ENCODE peak calls at places on chromosomes 2 and 18, in ten cellular contexts. V is DND-41, K is WERI-Rb-1, F is stomach, L is gastrocnemius medialis, B is bronchial epithelial cell, O is MM.1S, T is small intestine, G is K562, N is mammary epithelial cell. X is an unnamed sample.

GRCh38 chr18:73384246-73384645 is 516.5 kb upstream of the NETO1 start:
- DNase-seq in B (no peak), G (no peak), O (no peak), N (no peak), T (no peak), F (no peak), L (no peak), K (no peak), V (no peak), X (no peak)

GRCh38 chr2:199019898-199020507 is 437.7 kb downstream of the SATB2 start:
- DNase-seq in O (peak; percentile 18), V (no peak), K (peak; percentile 56), L (no peak), G (no peak), T (peak; percentile 37), F (no peak), B (peak; percentile 6), N (peak; percentile 7), X (peak; percentile 32)

GRCh38 chr2:148515976-148516375 is 128.6 kb upstream of the EPC2 start:
- DNase-seq in N (no peak), L (no peak), K (no peak), O (peak; percentile 27), G (no peak), F (no peak), B (no peak), V (no peak), T (no peak), X (no peak)

GRCh38 chr18:6776193-6776592 is 46.7 kb downstream of the ARHGAP28 start:
- DNase-seq in T (no peak), L (no peak), G (no peak), V (no peak), F (no peak), B (no peak), O (no peak), N (no peak), K (no peak), X (peak; percentile 50)

GRCh38 chr2:165957030-165957675 is 3.6 kb upstream of the TTC21B start:
- DNase-seq in B (no peak), F (no peak), N (no peak), L (no peak), V (no peak), G (no peak), K (no peak), O (no peak), T (peak; percentile 23), X (no peak)

GRCh38 chr2:31446848-31447247 is 32.3 kb upstream of the XDH start:
- DNase-seq in V (no peak), G (no peak), B (no peak), K (no peak), O (no peak), F (no peak), N (no peak), T (no peak), L (no peak), X (peak; percentile 52)

GRCh38 chr2:219418570-219419189 is 503 bp downstream of the DES start:
- DNase-seq in B (no peak), V (no peak), F (no peak), T (no peak), K (no peak), L (no peak), N (no peak), G (no peak), O (no peak), X (no peak)

GRCh38 chr2:7691961-7692656 is 774.9 kb downstream of the RNF144A start:
- DNase-seq in G (no peak), N (peak; percentile 83), L (no peak), B (peak; percentile 50), T (no peak), F (no peak), K (no peak), O (no peak), V (peak; percentile 57), X (no peak)

GRCh38 chr2:39938035-39938835 is 159.2 kb upstream of the THUMPD2 start:
- DNase-seq in B (peak; percentile 43), V (peak; percentile 76), K (no peak), O (no peak), N (peak; percentile 78), F (no peak), T (no peak), L (no peak), G (no peak), X (no peak)

GRCh38 chr2:133817680-133818566 is 249.7 kb upstream of the NCKAP5 start:
- DNase-seq in K (no peak), V (no peak), F (no peak), L (no peak), O (no peak), B (peak; percentile 98), N (peak; percentile 91), G (no peak), T (no peak), X (peak; percentile 79)

DNA sequence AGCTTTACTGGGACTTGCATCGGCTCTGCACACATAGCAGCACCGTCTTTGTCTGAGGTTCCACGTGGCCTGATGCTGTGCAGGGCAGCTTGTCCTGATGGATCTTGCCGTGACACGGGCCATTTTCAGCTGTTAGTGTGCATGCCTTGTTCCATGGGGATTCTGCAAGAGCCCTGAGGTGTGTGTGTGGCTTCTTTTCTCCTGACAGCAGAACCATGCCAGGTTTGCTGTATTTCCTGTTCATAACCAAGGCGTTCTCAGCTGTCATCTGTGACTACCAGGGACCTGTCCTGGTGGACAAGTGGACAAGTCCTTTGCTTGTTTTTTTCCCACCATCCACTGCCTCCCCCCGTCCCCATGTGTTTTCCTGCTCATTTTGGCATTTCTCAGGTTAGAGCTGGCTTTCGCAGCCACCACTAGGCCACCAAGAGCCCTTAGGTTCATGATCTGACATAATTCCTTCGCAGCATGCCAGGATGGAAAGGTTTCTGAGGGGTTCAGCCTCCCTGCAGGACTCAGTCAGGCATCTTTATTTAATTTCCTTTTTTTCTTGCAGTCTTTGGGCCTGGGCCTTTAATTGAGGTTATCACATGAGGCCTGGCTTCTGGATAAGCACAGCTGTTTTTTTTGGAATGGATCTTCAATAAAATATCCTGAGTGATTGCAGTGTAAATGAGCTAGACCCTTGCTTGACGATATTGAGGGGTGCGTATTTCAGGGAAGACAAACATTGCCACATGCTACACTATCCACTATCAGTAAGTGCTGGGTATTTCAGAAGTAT is 139.4 kb downstream of the NCK2 start:
- DNase-seq in K (no peak), V (no peak), G (no peak), O (no peak), L (no peak), T (no peak), F (no peak), B (no peak), N (no peak), X (no peak)
- H3K36me3 ChIP-seq in K (peaks cover 6% of the 10 kb centered on the region), V (peaks cover 62% of the 10 kb centered on the region), G (peaks cover 5% of the 10 kb centered on the region), O (peaks cover 7% of the 10 kb centered on the region), L (no peaks in the 10 kb centered on the region), T (peaks cover 2% of the 10 kb centered on the region), F (peaks cover 19% of the 10 kb centered on the region), B (peaks cover 12% of the 10 kb centered on the region), N (peaks cover 2% of the 10 kb centered on the region), X (no peaks in the 10 kb centered on the region)

GRCh38 chr18:48841381-48842258 is 109.1 kb downstream of the SMAD7 start:
- DNase-seq in K (no peak), V (no peak), N (no peak), O (no peak), F (no peak), L (no peak), T (no peak), G (peak; percentile 60), B (no peak), X (peak; percentile 39)
- H3K4me3 ChIP-seq in K (no peak overlapping the region), V (no peak overlapping the region), N (no peak overlapping the region), O (no peak overlapping the region), F (no peak overlapping the region), L (no peak overlapping the region), T (no peak overlapping the region), G (no peak overlapping the region), B (no peak overlapping the region), X (no peak overlapping the region)

GRCh38 chr18:22962004-22962403 is 28.9 kb downstream of the RBBP8 start:
- DNase-seq in L (no peak), O (no peak), F (no peak), B (no peak), T (no peak), V (no peak), K (no peak), N (no peak), G (no peak), X (no peak)

GRCh38 chr18:22964722-22965121 is 31.6 kb downstream of the RBBP8 start:
- DNase-seq in F (no peak), T (no peak), B (no peak), G (no peak), V (no peak), N (no peak), K (no peak), O (no peak), L (no peak), X (no peak)

GRCh38 chr18:22961156-22961555 is 28.0 kb downstream of the RBBP8 start:
- DNase-seq in B (no peak), V (no peak), G (no peak), K (no peak), L (no peak), O (no peak), N (no peak), F (no peak), T (no peak), X (no peak)

DNA sequence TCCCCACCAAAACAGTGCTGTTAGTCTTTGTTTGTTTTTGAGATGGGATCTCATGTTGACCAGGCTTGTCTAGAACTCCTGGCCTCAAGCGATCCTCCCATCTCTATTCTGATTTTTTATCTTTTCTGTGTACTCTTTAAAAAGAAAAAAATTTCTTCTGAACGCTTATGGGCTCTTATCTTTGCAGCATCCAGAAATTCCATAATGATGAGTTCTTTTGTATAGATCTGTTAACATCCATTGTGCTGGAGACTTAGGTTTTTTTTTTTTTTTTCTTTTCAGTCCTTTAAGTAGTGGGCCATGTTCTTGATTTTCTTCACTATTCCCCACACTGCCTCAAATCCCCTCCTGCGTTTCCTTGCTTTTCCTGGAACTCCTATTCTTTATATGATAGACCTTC is 31.0 kb downstream of the RBBP8 start:
- DNase-seq in G (no peak), T (no peak), O (no peak), K (no peak), F (no peak), V (no peak), N (no peak), L (no peak), B (no peak), X (no peak)
- H3K36me3 ChIP-seq in G (peaks cover 52% of the 10 kb centered on the region), T (peaks cover 2% of the 10 kb centered on the region), O (peaks cover 6% of the 10 kb centered on the region), K (peaks cover 28% of the 10 kb centered on the region), F (peaks cover 8% of the 10 kb centered on the region), V (peaks cover 70% of the 10 kb centered on the region), N (peaks cover 19% of the 10 kb centered on the region), L (no peaks in the 10 kb centered on the region), B (peaks cover 9% of the 10 kb centered on the region), X (peaks cover 3% of the 10 kb centered on the region)

DNA sequence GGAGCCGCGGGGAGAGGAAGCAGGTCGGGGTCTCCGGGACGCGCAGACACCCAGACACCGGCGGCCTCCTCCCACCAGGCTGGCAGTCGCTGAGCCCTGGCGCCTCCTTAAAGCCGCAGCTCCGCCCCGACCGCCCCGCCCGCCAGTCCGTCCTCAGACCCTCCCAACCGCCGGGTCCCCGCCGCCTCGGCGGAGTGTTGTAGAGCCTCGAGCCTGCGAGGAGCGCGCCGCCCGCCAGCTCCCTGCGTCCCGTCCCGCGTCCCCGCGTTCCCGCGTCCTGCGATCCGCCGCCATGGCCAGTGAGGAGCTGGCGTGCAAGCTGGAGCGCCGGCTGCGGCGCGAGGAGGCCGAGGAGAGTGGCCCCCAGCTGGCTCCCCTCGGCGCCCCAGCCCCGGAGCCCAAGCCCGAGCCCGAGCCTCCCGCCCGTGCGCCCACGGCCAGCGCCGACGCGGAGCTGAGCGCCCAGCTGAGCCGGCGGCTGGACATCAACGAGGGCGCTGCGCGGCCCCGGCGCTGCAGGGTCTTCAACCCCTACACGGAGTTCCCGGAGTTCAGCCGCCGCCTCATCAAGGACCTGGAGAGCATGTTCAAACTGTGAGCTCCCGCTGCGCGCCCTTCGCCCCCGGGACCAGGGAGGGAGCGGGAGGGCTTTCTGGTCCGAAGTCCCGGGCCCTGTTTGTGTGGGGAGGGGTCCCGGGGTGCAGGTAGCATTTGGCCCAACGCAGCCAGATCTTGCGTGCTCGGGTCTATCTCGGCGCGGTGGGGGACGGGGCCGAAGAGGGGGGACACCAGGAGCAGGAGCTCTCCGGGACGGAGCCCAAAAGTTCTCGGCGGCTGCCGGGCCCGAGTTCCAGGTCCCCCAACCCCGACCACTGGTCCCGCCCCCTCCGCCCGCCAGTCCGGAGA is at the start of gene EFHD1:
- DNase-seq in K (peak; percentile 93), O (peak; percentile 53), T (peak; percentile 37), B (peak; percentile 29), F (peak; percentile 75), N (peak; percentile 58), L (peak; percentile 69), G (peak; percentile 70), V (no peak), X (peak; percentile 69)
- H3K4me3 ChIP-seq in K (peak within 1 kb of the TSS; percentile 90), O (peak within 1 kb of the TSS; percentile 66), T (peak within 1 kb of the TSS; percentile 41), B (peak within 1 kb of the TSS; percentile 47), F (peak within 1 kb of the TSS; percentile 64), N (peak within 1 kb of the TSS; percentile 51), L (peak within 1 kb of the TSS; percentile 71), G (peak within 1 kb of the TSS; percentile 48), V (no peak within 1 kb of the TSS), X (peak within 1 kb of the TSS; percentile 54)

X was measured in MG63.